ENCODE peak calls at places on chromosomes 5 and 9, in seven cellular contexts. W, Y, S, G, V, U and N are unnamed samples.
A peak's percentile ranks its signal among the peaks of the same experiment; 100 is the strongest.

GRCh38 chr5:156471893-156472292 is 144.9 kb downstream of the SGCD start:
- DNase-seq in U (no peak), Y (no peak), S (no peak), V (no peak), W (no peak), G (no peak), N (no peak)

GRCh38 chr5:133499896-133500295 is 112.4 kb downstream of the FSTL4 start:
- DNase-seq in V (no peak), U (no peak), W (no peak), Y (no peak), G (no peak), S (no peak), N (no peak)

GRCh38 chr5:61631438-61631941 is 299.4 kb downstream of the ZSWIM6 start:
- DNase-seq in Y (no peak), G (no peak), V (no peak), S (no peak), U (no peak), W (no peak), N (no peak)

GRCh38 chr5:59124983-59125960 is 542.4 kb downstream of the RAB3C start:
- DNase-seq in Y (no peak), W (no peak), S (no peak), U (no peak), G (no peak), V (no peak), N (no peak)

GRCh38 chr5:32231241-32231640 is 57.1 kb upstream of the GOLPH3 start:
- DNase-seq in V (no peak), U (no peak), Y (no peak), G (no peak), W (no peak), S (no peak), N (no peak)

GRCh38 chr9:104895572-104895971 is 32.4 kb downstream of the ABCA1 start:
- DNase-seq in S (no peak), U (no peak), Y (no peak), W (no peak), V (no peak), G (no peak), N (no peak)

GRCh38 chr5:80871541-80871961 is 88.6 kb upstream of the RASGRF2 start:
- DNase-seq in G (no peak), U (no peak), V (no peak), S (peak; percentile 45), W (peak; percentile 8), Y (no peak), N (no peak)

GRCh38 chr9:35729700-35730485 is 2.1 kb downstream of the TLN1 start:
- DNase-seq in U (peak; percentile 76), Y (no peak), V (peak; percentile 52), W (peak; percentile 41), S (peak; percentile 21), G (no peak), N (peak; percentile 58)

GRCh38 chr5:157502143-157502647 is 42.2 kb downstream of the NIPAL4 start:
- DNase-seq in V (no peak), G (no peak), S (no peak), W (no peak), Y (peak; percentile 82), U (no peak), N (no peak)

GRCh38 chr9:136264803-136265405 is 19.3 kb upstream of the QSOX2 start:
- DNase-seq in S (no peak), U (no peak), W (no peak), Y (no peak), V (no peak), G (no peak), N (no peak)

GRCh38 chr5:14231156-14231555 is 88.0 kb downstream of the TRIO start:
- DNase-seq in G (no peak), U (no peak), V (no peak), W (no peak), Y (no peak), S (no peak), N (no peak)

GRCh38 chr9:21060919-21061561 is 16.7 kb downstream of the IFNB1 start:
- DNase-seq in S (no peak), W (no peak), U (no peak), Y (peak; percentile 12), V (no peak), G (no peak), N (no peak)

GRCh38 chr5:52846443-52846842 is 58.7 kb downstream of the ITGA1 start:
- DNase-seq in V (no peak), W (no peak), U (no peak), G (no peak), S (no peak), Y (no peak), N (no peak)

GRCh38 chr5:78718827-78719226 is 70.3 kb upstream of the LHFPL2 start:
- DNase-seq in W (no peak), Y (no peak), U (no peak), G (no peak), S (no peak), V (no peak), N (no peak)

GRCh38 chr9:85940275-85940831 is 593 bp upstream of the NAA35 start:
- DNase-seq in U (no peak), V (no peak), G (no peak), W (no peak), Y (no peak), S (no peak), N (no peak)

GRCh38 chr5:33261305-33261704 is 179.5 kb upstream of the TARS1 start:
- DNase-seq in V (no peak), G (no peak), U (no peak), Y (no peak), S (no peak), W (no peak), N (no peak)

GRCh38 chr5:141917760-141918159 is 5.9 kb upstream of the DELE1 start:
- DNase-seq in G (no peak), S (no peak), Y (no peak), W (no peak), V (no peak), U (no peak), N (no peak)

GRCh38 chr9:115225459-115226116 is 107.6 kb upstream of the TNC start:
- DNase-seq in V (no peak), G (no peak), S (no peak), Y (no peak), W (no peak), U (no peak), N (no peak)

GRCh38 chr5:119275873-119276214 is 80.0 kb upstream of the TNFAIP8 start:
- DNase-seq in Y (peak; percentile 75), W (no peak), S (no peak), G (no peak), U (no peak), V (no peak), N (no peak)

GRCh38 chr5:39376293-39376714 is 12.0 kb upstream of the C9 start:
- DNase-seq in U (peak; percentile 30), Y (no peak), W (peak; percentile 57), V (peak; percentile 68), G (no peak), S (peak; percentile 22), N (peak; percentile 40)

DNA sequence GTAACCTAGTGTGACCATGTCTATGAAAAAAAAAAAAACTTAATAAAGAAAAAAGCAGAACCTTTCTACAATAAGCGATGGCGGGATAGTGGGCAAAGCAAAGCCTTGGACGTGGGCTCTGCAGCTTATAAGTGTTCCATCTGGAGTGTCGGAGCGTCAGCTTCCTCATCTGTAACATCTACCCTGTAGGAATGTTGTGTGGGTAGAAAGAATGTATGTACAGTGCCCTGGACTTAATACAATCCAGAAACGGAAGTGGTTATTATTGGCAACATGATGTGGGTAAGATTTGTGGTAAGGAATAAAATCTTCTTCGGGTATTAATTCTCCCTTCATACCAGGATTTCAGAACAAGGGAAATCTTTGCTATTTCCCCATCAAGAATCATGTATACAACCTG is 66.5 kb downstream of the SEMA5A start:
- DNase-seq in Y (no peak), W (no peak), U (no peak), G (no peak), V (no peak), S (no peak), N (no peak)
- TF ChIP-seq YY1 in Y (no peak), W (no peak), U (no peak), G (no peak), V (no peak), S (no peak), N (no peak)

GRCh38 chr9:127018935-127019334 is 103.5 kb downstream of the ANGPTL2 start:
- DNase-seq in V (no peak), G (no peak), U (no peak), W (no peak), Y (no peak), S (no peak), N (no peak)
- TF ChIP-seq YY1 in V (no peak), G (no peak), U (no peak), W (no peak), Y (no peak), S (no peak), N (no peak)

GRCh38 chr9:134690946-134691694 is 49.5 kb downstream of the COL5A1 start:
- DNase-seq in V (no peak), G (no peak), U (peak; percentile 76), S (no peak), W (no peak), Y (no peak), N (no peak)
- TF ChIP-seq YY1 in V (no peak), G (no peak), U (no peak), S (no peak), W (no peak), Y (no peak), N (no peak)

GRCh38 chr9:13064060-13064459 is 215.4 kb downstream of the MPDZ start:
- DNase-seq in V (no peak), U (no peak), G (no peak), W (no peak), Y (no peak), S (no peak), N (no peak)
- TF ChIP-seq YY1 in V (no peak), U (no peak), G (no peak), W (no peak), Y (no peak), S (no peak), N (no peak)